ENCODE peak calls at places on chromosomes 7 and 10, in seven cellular contexts. D is A549, H is GM12878, A is HepG2, J is SK-N-SH, K is HCT116, R is HL-60. B is an unnamed sample.
A peak's percentile ranks its signal among the peaks of the same experiment; 100 is the strongest.

GRCh38 chr7:80047856-80048459 is 86.7 kb upstream of the GNAI1 start:
- DNase-seq in D (no peak), H (no peak), A (no peak), J (peak; percentile 39), K (no peak), R (no peak), B (no peak)

GRCh38 chr10:4671451-4672145 is 154.4 kb upstream of the AKR1E2 start:
- DNase-seq in D (peak; percentile 64), H (no peak), A (no peak), J (no peak), K (peak; percentile 77), R (no peak), B (peak; percentile 80)

GRCh38 chr10:121002586-121003205 is 151.5 kb downstream of the WDR11 start:
- DNase-seq in D (no peak), H (no peak), A (no peak), J (no peak), K (no peak), R (no peak), B (no peak)

GRCh38 chr10:114492351-114493037 is 88.2 kb upstream of the AFAP1L2 start:
- DNase-seq in D (no peak), H (no peak), A (no peak), J (no peak), K (no peak), R (no peak), B (no peak)

GRCh38 chr7:28078036-28078901 is 102.3 kb downstream of the JAZF1 start:
- DNase-seq in D (peak; percentile 69), H (no peak), A (peak; percentile 24), J (peak; percentile 52), K (peak; percentile 16), R (no peak), B (no peak)

GRCh38 chr7:127594490-127594889 is 954 bp downstream of the FSCN3 start:
- DNase-seq in D (no peak), H (no peak), A (peak; percentile 35), J (no peak), K (no peak), R (peak; percentile 73), B (no peak)

GRCh38 chr7:157874208-157874816 is 537.5 kb downstream of the DNAJB6 start:
- DNase-seq in D (no peak), H (no peak), A (no peak), J (no peak), K (no peak), R (no peak), B (no peak)

GRCh38 chr10:4512557-4513286 is 313.3 kb upstream of the AKR1E2 start:
- DNase-seq in D (peak; percentile 75), H (no peak), A (peak; percentile 2), J (peak; percentile 34), K (peak; percentile 36), R (no peak), B (no peak)

GRCh38 chr10:25083546-25084111 is 67.2 kb downstream of the THNSL1 start:
- DNase-seq in D (no peak), H (no peak), A (no peak), J (no peak), K (no peak), R (no peak), B (no peak)

GRCh38 chr7:82745117-82745516 is 301.5 kb upstream of the CACNA2D1 start:
- DNase-seq in D (no peak), H (no peak), A (no peak), J (no peak), K (no peak), R (no peak), B (no peak)

GRCh38 chr7:7595451-7595850 is 28.8 kb downstream of the MIOS start:
- DNase-seq in D (peak; percentile 23), H (no peak), A (peak; percentile 3), J (peak; percentile 58), K (peak; percentile 8), R (no peak), B (peak; percentile 15)

GRCh38 chr7:132789281-132789680 is 213.0 kb upstream of the PLXNA4 start:
- DNase-seq in D (no peak), H (no peak), A (no peak), J (no peak), K (no peak), R (no peak), B (no peak)

GRCh38 chr7:38186593-38187314 is 8.7 kb downstream of the STARD3NL start:
- DNase-seq in D (peak; percentile 42), H (no peak), A (no peak), J (no peak), K (no peak), R (no peak), B (no peak)

GRCh38 chr7:56028942-56029630 is 22.2 kb downstream of the PSPH start:
- DNase-seq in D (peak; percentile 69), H (no peak), A (peak; percentile 97), J (no peak), K (no peak), R (no peak), B (no peak)

GRCh38 chr7:142385528-142386340 is 127.9 kb upstream of the PRSS58 start:
- DNase-seq in D (peak; percentile 70), H (peak; percentile 13), A (peak; percentile 32), J (peak; percentile 62), K (peak; percentile 72), R (peak; percentile 87), B (peak; percentile 36)

GRCh38 chr7:131011976-131012375 is 278.0 kb upstream of the KLF14 start:
- DNase-seq in D (peak; percentile 51), H (no peak), A (no peak), J (no peak), K (no peak), R (peak; percentile 23), B (no peak)

GRCh38 chr7:79051915-79052314 is 401.6 kb downstream of the MAGI2 start:
- DNase-seq in D (no peak), H (no peak), A (no peak), J (no peak), K (no peak), R (no peak), B (no peak)

GRCh38 chr7:25844109-25844915 is 307.7 kb upstream of the NFE2L3 start:
- DNase-seq in D (no peak), H (no peak), A (no peak), J (no peak), K (no peak), R (no peak), B (no peak)

GRCh38 chr10:66717221-66717981 is 208.4 kb upstream of the LRRTM3 start:
- DNase-seq in D (no peak), H (no peak), A (no peak), J (no peak), K (no peak), R (no peak), B (no peak)

GRCh38 chr7:41996381-41997035 is 240.5 kb downstream of the GLI3 start:
- DNase-seq in D (no peak), H (no peak), A (no peak), J (no peak), K (no peak), R (no peak), B (no peak)

GRCh38 chr10:14665304-14665703 is 109.4 kb downstream of the FAM107B start:
- DNase-seq in D (peak; percentile 51), H (no peak), A (no peak), J (no peak), K (no peak), R (no peak), B (no peak)

GRCh38 chr7:155803418-155804376 is 8.6 kb downstream of the SHH start:
- DNase-seq in D (peak; percentile 64), H (no peak), A (no peak), J (peak; percentile 66), K (no peak), R (peak; percentile 39), B (no peak)

GRCh38 chr7:47091141-47091540 is 490.8 kb downstream of the TNS3 start:
- DNase-seq in D (no peak), H (no peak), A (no peak), J (no peak), K (no peak), R (no peak), B (no peak)

GRCh38 chr7:47085491-47086275 is 496.2 kb downstream of the TNS3 start:
- DNase-seq in D (no peak), H (no peak), A (no peak), J (no peak), K (no peak), R (no peak), B (no peak)

GRCh38 chr7:47089068-47089417 is 492.9 kb downstream of the TNS3 start:
- DNase-seq in D (no peak), H (no peak), A (no peak), J (no peak), K (no peak), R (no peak), B (no peak)

GRCh38 chr7:47087866-47088265 is 494.0 kb downstream of the TNS3 start:
- DNase-seq in D (peak; percentile 6), H (no peak), A (no peak), J (no peak), K (no peak), R (no peak), B (no peak)

GRCh38 chr7:47088329-47089067 is 493.4 kb downstream of the TNS3 start:
- DNase-seq in D (peak; percentile 57), H (no peak), A (peak; percentile 46), J (peak; percentile 77), K (peak; percentile 34), R (peak; percentile 11), B (peak; percentile 18)
- TF ChIP-seq REST in D (no peak), H (no peak), A (no peak), J (no peak), K (no peak), R (no peak), B (no peak)

GRCh38 chr10:16182688-16183087 is 254.1 kb upstream of the PTER start:
- DNase-seq in D (no peak), H (no peak), A (no peak), J (peak; percentile 17), K (no peak), R (no peak), B (no peak)
- TF ChIP-seq REST in D (no peak), H (no peak), A (no peak), J (no peak), K (no peak), R (no peak), B (no peak)

GRCh38 chr7:19079066-19079465 is 38.4 kb downstream of the TWIST1 start:
- DNase-seq in D (no peak), H (no peak), A (no peak), J (no peak), K (peak; percentile 12), R (no peak), B (peak; percentile 62)

GRCh38 chr7:19080076-19080475 is 37.4 kb downstream of the TWIST1 start:
- DNase-seq in D (no peak), H (no peak), A (no peak), J (no peak), K (no peak), R (no peak), B (no peak)
- TF ChIP-seq REST in D (no peak), H (no peak), A (no peak), J (no peak), K (no peak), R (no peak), B (no peak)

DNA sequence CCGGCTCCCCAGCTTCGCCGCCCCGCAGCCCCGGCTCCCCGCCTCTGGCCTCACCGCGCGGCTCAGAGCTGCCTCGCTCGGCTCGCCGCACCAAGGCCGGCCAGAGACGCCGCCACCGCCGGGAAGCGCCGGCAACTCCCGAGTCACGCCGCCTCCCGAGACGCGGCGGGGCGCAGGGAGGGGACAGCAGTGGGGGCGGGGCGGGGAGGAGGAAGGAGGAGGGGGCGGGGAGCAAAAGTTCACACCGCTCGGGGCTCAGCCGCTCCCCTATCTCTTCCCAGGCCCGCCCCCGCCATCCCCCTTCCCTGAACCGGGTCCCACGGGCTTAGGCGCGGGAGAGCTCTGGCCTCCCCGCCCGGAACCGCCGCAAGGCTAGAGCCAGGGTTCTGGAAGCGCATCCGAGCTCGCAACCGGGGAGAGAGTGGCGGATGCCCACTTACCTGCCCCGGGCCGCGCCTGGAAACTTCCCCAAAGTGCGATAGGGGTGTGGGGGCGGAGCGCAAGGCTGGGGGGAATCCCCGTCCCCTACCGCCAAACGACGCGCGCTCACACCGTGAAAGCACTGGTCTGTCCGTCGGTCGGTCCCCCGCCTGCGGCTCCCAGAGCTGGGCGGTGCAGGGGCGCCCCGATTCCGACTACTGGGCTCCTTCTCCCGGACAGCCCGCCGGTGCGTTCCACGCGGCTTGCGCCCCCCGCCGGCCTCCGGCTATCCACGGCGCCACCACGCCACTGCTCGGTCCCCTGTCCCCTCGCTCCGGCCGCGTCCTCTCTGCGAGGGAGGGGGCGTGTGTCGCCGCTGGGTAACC is 925 bp downstream of the CHST15 start:
- DNase-seq in D (peak; percentile 39), H (no peak), A (no peak), J (peak; percentile 80), K (no peak), R (no peak), B (no peak)
- TF ChIP-seq REST in D (no peak), H (no peak), A (no peak), J (no peak), K (no peak), R (no peak), B (no peak)